ENCODE peak calls at places on chromosomes 3 and 15, in ten cellular contexts. One of them, this sample, is unnamed. For H3K27me3 and H3K4me1, the result is how much of the 10 kb centered on the place peaks cover.

GRCh38 chr3:142273501-142273900 is 48.1 kb upstream of the GK5 start:
- DNase-seq in neural progenitor cell: peak
- DNase-seq in mammary epithelial cell: no peak
- DNase-seq in psoas muscle: no peak
- DNase-seq in body of pancreas: no peak
- DNase-seq in IMR-90: no peak
- DNase-seq in CD4-positive, CD25-positive, alpha-beta regulatory T cell: no peak
- DNase-seq in hepatocyte: no peak
- DNase-seq in aorta: no peak
- DNase-seq in endodermal cell: no peak
- DNase-seq in this sample: no peak

GRCh38 chr3:109532257-109533216 is 195.2 kb upstream of the DPPA4 start:
- DNase-seq in aorta: no peak
- DNase-seq in psoas muscle: no peak
- DNase-seq in CD4-positive, CD25-positive, alpha-beta regulatory T cell: peak
- DNase-seq in neural progenitor cell: peak
- DNase-seq in endodermal cell: peak
- DNase-seq in IMR-90: peak
- DNase-seq in body of pancreas: peak
- DNase-seq in hepatocyte: peak
- DNase-seq in mammary epithelial cell: peak
- DNase-seq in this sample: no peak

GRCh38 chr15:50675524-50676144 is 11.0 kb downstream of the TRPM7 start:
- DNase-seq in CD4-positive, CD25-positive, alpha-beta regulatory T cell: no peak
- DNase-seq in endodermal cell: no peak
- DNase-seq in mammary epithelial cell: peak
- DNase-seq in body of pancreas: no peak
- DNase-seq in neural progenitor cell: no peak
- DNase-seq in aorta: no peak
- DNase-seq in psoas muscle: no peak
- DNase-seq in hepatocyte: peak
- DNase-seq in IMR-90: peak
- DNase-seq in this sample: no peak

GRCh38 chr3:49554639-49555265 is 475 bp downstream of the BSN start:
- DNase-seq in psoas muscle: peak
- DNase-seq in aorta: peak
- DNase-seq in mammary epithelial cell: peak
- DNase-seq in IMR-90: peak
- DNase-seq in body of pancreas: peak
- DNase-seq in neural progenitor cell: peak
- DNase-seq in CD4-positive, CD25-positive, alpha-beta regulatory T cell: no peak
- DNase-seq in endodermal cell: peak
- DNase-seq in hepatocyte: peak
- DNase-seq in this sample: peak

GRCh38 chr3:111729087-111729846 is 129.8 kb upstream of the PHLDB2 start:
- DNase-seq in CD4-positive, CD25-positive, alpha-beta regulatory T cell: no peak
- DNase-seq in mammary epithelial cell: peak
- DNase-seq in psoas muscle: peak
- DNase-seq in neural progenitor cell: no peak
- DNase-seq in body of pancreas: no peak
- DNase-seq in hepatocyte: no peak
- DNase-seq in endodermal cell: no peak
- DNase-seq in aorta: peak
- DNase-seq in IMR-90: peak
- DNase-seq in this sample: peak

GRCh38 chr3:112514527-112515128 is 15.4 kb upstream of the BTLA start:
- DNase-seq in CD4-positive, CD25-positive, alpha-beta regulatory T cell: no peak
- DNase-seq in hepatocyte: no peak
- DNase-seq in IMR-90: peak
- DNase-seq in aorta: no peak
- DNase-seq in endodermal cell: no peak
- DNase-seq in neural progenitor cell: no peak
- DNase-seq in body of pancreas: no peak
- DNase-seq in psoas muscle: no peak
- DNase-seq in mammary epithelial cell: no peak
- DNase-seq in this sample: no peak

GRCh38 chr15:68512578-68512977 is 66.2 kb upstream of the CORO2B start:
- DNase-seq in IMR-90: no peak
- DNase-seq in mammary epithelial cell: no peak
- DNase-seq in body of pancreas: no peak
- DNase-seq in CD4-positive, CD25-positive, alpha-beta regulatory T cell: no peak
- DNase-seq in endodermal cell: no peak
- DNase-seq in neural progenitor cell: no peak
- DNase-seq in psoas muscle: no peak
- DNase-seq in aorta: no peak
- DNase-seq in hepatocyte: no peak
- DNase-seq in this sample: no peak

GRCh38 chr3:29283297-29283681 is 2.4 kb downstream of the RBMS3 start:
- DNase-seq in hepatocyte: no peak
- DNase-seq in CD4-positive, CD25-positive, alpha-beta regulatory T cell: no peak
- DNase-seq in neural progenitor cell: no peak
- DNase-seq in IMR-90: peak
- DNase-seq in body of pancreas: no peak
- DNase-seq in psoas muscle: no peak
- DNase-seq in endodermal cell: no peak
- DNase-seq in aorta: no peak
- DNase-seq in mammary epithelial cell: peak
- DNase-seq in this sample: no peak

GRCh38 chr15:52788099-52788986 is 1.8 kb downstream of the ONECUT1 start:
- DNase-seq in body of pancreas: peak
- DNase-seq in neural progenitor cell: peak
- DNase-seq in aorta: no peak
- DNase-seq in endodermal cell: peak
- DNase-seq in IMR-90: no peak
- DNase-seq in psoas muscle: no peak
- DNase-seq in hepatocyte: no peak
- DNase-seq in mammary epithelial cell: peak
- DNase-seq in CD4-positive, CD25-positive, alpha-beta regulatory T cell: no peak
- DNase-seq in this sample: no peak

GRCh38 chr15:52790166-52790708 is at the start of gene ONECUT1:
- DNase-seq in psoas muscle: peak
- DNase-seq in endodermal cell: peak
- DNase-seq in CD4-positive, CD25-positive, alpha-beta regulatory T cell: peak
- DNase-seq in neural progenitor cell: peak
- DNase-seq in aorta: peak
- DNase-seq in mammary epithelial cell: peak
- DNase-seq in body of pancreas: peak
- DNase-seq in IMR-90: peak
- DNase-seq in hepatocyte: peak
- DNase-seq in this sample: no peak

GRCh38 chr15:52790941-52791751 is 1.0 kb upstream of the ONECUT1 start:
- DNase-seq in mammary epithelial cell: no peak
- DNase-seq in IMR-90: peak
- DNase-seq in body of pancreas: peak
- DNase-seq in psoas muscle: no peak
- DNase-seq in CD4-positive, CD25-positive, alpha-beta regulatory T cell: no peak
- DNase-seq in aorta: no peak
- DNase-seq in hepatocyte: peak
- DNase-seq in neural progenitor cell: peak
- DNase-seq in endodermal cell: peak
- DNase-seq in this sample: no peak

GRCh38 chr15:52789008-52789600 is 1.0 kb downstream of the ONECUT1 start:
- DNase-seq in psoas muscle: no peak
- DNase-seq in CD4-positive, CD25-positive, alpha-beta regulatory T cell: no peak
- DNase-seq in mammary epithelial cell: no peak
- DNase-seq in hepatocyte: no peak
- DNase-seq in endodermal cell: peak
- DNase-seq in aorta: peak
- DNase-seq in neural progenitor cell: no peak
- DNase-seq in body of pancreas: no peak
- DNase-seq in IMR-90: no peak
- DNase-seq in this sample: no peak

DNA sequence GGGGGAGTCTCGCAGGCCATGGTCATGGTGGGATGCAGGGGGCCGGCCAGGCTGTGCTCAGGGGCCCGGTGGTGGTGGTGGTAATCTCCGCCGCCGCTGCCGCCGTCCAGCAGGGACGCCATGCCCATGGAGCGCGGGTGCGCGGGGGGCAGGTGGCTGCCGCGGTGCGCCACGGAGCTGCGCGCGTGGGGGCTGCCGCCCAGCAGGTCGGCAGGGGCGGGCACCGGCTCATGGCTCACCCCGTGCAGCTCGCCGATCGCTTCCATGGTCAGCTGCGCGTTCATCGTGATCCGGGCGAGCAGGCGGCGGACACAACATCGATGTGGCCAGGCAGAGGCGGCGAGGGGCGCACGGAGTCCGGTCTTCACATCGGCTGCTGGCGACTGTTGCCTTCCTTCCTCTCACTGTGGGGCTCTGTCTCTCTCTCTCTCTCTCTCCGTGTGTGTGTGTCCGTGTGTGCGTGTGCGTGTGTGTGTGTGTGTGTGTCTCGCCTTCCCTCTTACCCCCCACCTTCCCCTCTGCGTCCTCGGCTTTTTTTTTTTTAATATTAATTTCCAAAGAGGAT is 453 bp downstream of the ONECUT1 start:
- DNase-seq in mammary epithelial cell: peak
- DNase-seq in neural progenitor cell: peak
- DNase-seq in endodermal cell: peak
- DNase-seq in psoas muscle: no peak
- DNase-seq in CD4-positive, CD25-positive, alpha-beta regulatory T cell: no peak
- DNase-seq in IMR-90: peak
- DNase-seq in hepatocyte: no peak
- DNase-seq in body of pancreas: peak
- DNase-seq in aorta: peak
- DNase-seq in this sample: no peak
- H3K27me3 ChIP-seq in mammary epithelial cell: half or more
- H3K27me3 ChIP-seq in neural progenitor cell: half or more
- H3K27me3 ChIP-seq in endodermal cell: half or more
- H3K27me3 ChIP-seq in psoas muscle: half or more
- H3K27me3 ChIP-seq in CD4-positive, CD25-positive, alpha-beta regulatory T cell: under half
- H3K27me3 ChIP-seq in IMR-90: half or more
- H3K27me3 ChIP-seq in hepatocyte: half or more
- H3K27me3 ChIP-seq in body of pancreas: under half
- H3K27me3 ChIP-seq in aorta: under half
- H3K27me3 ChIP-seq in this sample: half or more

GRCh38 chr3:43867673-43868072 is 176.9 kb downstream of the ABHD5 start:
- DNase-seq in CD4-positive, CD25-positive, alpha-beta regulatory T cell: no peak
- DNase-seq in IMR-90: peak
- DNase-seq in psoas muscle: no peak
- DNase-seq in aorta: peak
- DNase-seq in body of pancreas: no peak
- DNase-seq in endodermal cell: peak
- DNase-seq in hepatocyte: no peak
- DNase-seq in neural progenitor cell: no peak
- DNase-seq in mammary epithelial cell: peak
- DNase-seq in this sample: no peak
- H3K4me1 ChIP-seq in CD4-positive, CD25-positive, alpha-beta regulatory T cell: under half
- H3K4me1 ChIP-seq in IMR-90: under half
- H3K4me1 ChIP-seq in psoas muscle: under half
- H3K4me1 ChIP-seq in aorta: under half
- H3K4me1 ChIP-seq in body of pancreas: under half
- H3K4me1 ChIP-seq in endodermal cell: under half
- H3K4me1 ChIP-seq in hepatocyte: half or more
- H3K4me1 ChIP-seq in neural progenitor cell: under half
- H3K4me1 ChIP-seq in mammary epithelial cell: half or more
- H3K4me1 ChIP-seq in this sample: under half

GRCh38 chr15:77624868-77625267 is 7.8 kb downstream of the LINGO1 start:
- DNase-seq in body of pancreas: no peak
- DNase-seq in neural progenitor cell: no peak
- DNase-seq in psoas muscle: no peak
- DNase-seq in aorta: no peak
- DNase-seq in endodermal cell: no peak
- DNase-seq in CD4-positive, CD25-positive, alpha-beta regulatory T cell: no peak
- DNase-seq in IMR-90: no peak
- DNase-seq in hepatocyte: no peak
- DNase-seq in mammary epithelial cell: no peak
- DNase-seq in this sample: no peak
- H3K27me3 ChIP-seq in body of pancreas: under half
- H3K27me3 ChIP-seq in neural progenitor cell: under half
- H3K27me3 ChIP-seq in psoas muscle: under half
- H3K27me3 ChIP-seq in aorta: under half
- H3K27me3 ChIP-seq in endodermal cell: under half
- H3K27me3 ChIP-seq in CD4-positive, CD25-positive, alpha-beta regulatory T cell: under half
- H3K27me3 ChIP-seq in IMR-90: half or more
- H3K27me3 ChIP-seq in hepatocyte: under half
- H3K27me3 ChIP-seq in mammary epithelial cell: under half
- H3K27me3 ChIP-seq in this sample: under half

GRCh38 chr3:187967982-187968381 is 186.0 kb upstream of the LPP start:
- DNase-seq in psoas muscle: no peak
- DNase-seq in IMR-90: peak
- DNase-seq in neural progenitor cell: no peak
- DNase-seq in hepatocyte: peak
- DNase-seq in endodermal cell: no peak
- DNase-seq in aorta: no peak
- DNase-seq in CD4-positive, CD25-positive, alpha-beta regulatory T cell: no peak
- DNase-seq in body of pancreas: no peak
- DNase-seq in mammary epithelial cell: peak
- DNase-seq in this sample: no peak
- H3K4me1 ChIP-seq in psoas muscle: under half
- H3K4me1 ChIP-seq in IMR-90: under half
- H3K4me1 ChIP-seq in neural progenitor cell: under half
- H3K4me1 ChIP-seq in hepatocyte: under half
- H3K4me1 ChIP-seq in endodermal cell: under half
- H3K4me1 ChIP-seq in aorta: under half
- H3K4me1 ChIP-seq in CD4-positive, CD25-positive, alpha-beta regulatory T cell: under half
- H3K4me1 ChIP-seq in body of pancreas: under half
- H3K4me1 ChIP-seq in mammary epithelial cell: under half
- H3K4me1 ChIP-seq in this sample: under half